ENCODE peak calls at places on chromosomes 2 and 18, in nine cellular contexts. Z is NCI-H774; C is left ventricle myocardium superior; I is occipital lobe; G is HEK293T; K is fibroblast of the conjunctiva; T is HFF-Myc; Y is effector memory CD8-positive, alpha-beta T cell; J is NCI-H1092 treated with DMSO at 0.1 percent for 48 hours. L is an unnamed sample.

GRCh38 chr2:212520340-212520739 is 18.3 kb downstream of the ERBB4 start:
- DNase-seq in K (no peak), J (peak; percentile 12), C (no peak), T (no peak), I (no peak), Y (no peak), Z (no peak), G (peak; percentile 4), L (no peak)

GRCh38 chr2:124163825-124164224 is 138.7 kb downstream of the CNTNAP5 start:
- DNase-seq in K (no peak), I (no peak), C (no peak), T (no peak), J (no peak), G (no peak), Z (no peak), Y (no peak), L (no peak)

GRCh38 chr2:39875914-39876267 is 96.8 kb upstream of the THUMPD2 start:
- DNase-seq in Y (no peak), I (no peak), Z (no peak), K (no peak), T (no peak), G (no peak), J (no peak), C (no peak), L (no peak)

GRCh38 chr2:75499534-75499933 is 61.2 kb downstream of the EVA1A start:
- DNase-seq in C (no peak), G (no peak), Z (no peak), J (no peak), I (no peak), T (no peak), Y (no peak), K (no peak), L (no peak)

GRCh38 chr2:196613302-196613701 is 26.2 kb upstream of the CCDC150 start:
- DNase-seq in T (no peak), Z (no peak), K (no peak), Y (no peak), C (no peak), I (no peak), G (no peak), J (no peak), L (no peak)

GRCh38 chr18:5488844-5489243 is 55.0 kb downstream of the EPB41L3 start:
- DNase-seq in T (no peak), J (no peak), Z (no peak), C (peak; percentile 40), K (no peak), G (no peak), Y (no peak), I (no peak), L (no peak)

GRCh38 chr2:36921984-36922383 is 44.4 kb downstream of the STRN start:
- DNase-seq in Y (no peak), K (no peak), C (no peak), J (no peak), I (no peak), Z (no peak), G (no peak), T (no peak), L (no peak)

GRCh38 chr2:100902833-100903405 is 83.0 kb downstream of the NPAS2 start:
- DNase-seq in G (no peak), C (no peak), I (no peak), Y (no peak), Z (no peak), T (peak; percentile 95), J (no peak), K (peak; percentile 88), L (no peak)

GRCh38 chr2:11320698-11321492 is 23.5 kb downstream of the ROCK2 start:
- DNase-seq in J (no peak), Y (no peak), G (peak; percentile 13), C (no peak), Z (no peak), I (no peak), T (no peak), K (no peak), L (no peak)

GRCh38 chr2:190482441-190482840 is 52.1 kb downstream of the NEMP2 start:
- DNase-seq in J (no peak), K (no peak), Z (no peak), G (no peak), I (no peak), C (no peak), T (no peak), Y (no peak), L (no peak)

L was measured in GM13977.